ENCODE peak calls at places on chromosome 17, in five cellular contexts. T is GM12878, M is SK-N-SH, U is T47D, V is HepG2. Z is an unnamed sample.

GRCh38 chr17:1228752-1229353 is 41.4 kb upstream of the BHLHA9 start:
- DNase-seq in T (no peak), M (peak), U (no peak), V (no peak), Z (no peak)

GRCh38 chr17:78529871-78530670 is 47.1 kb downstream of the DNAH17 start:
- DNase-seq in T (no peak), M (peak), U (no peak), V (no peak), Z (no peak)

GRCh38 chr17:56630202-56630601 is 36.7 kb downstream of the NOG start:
- DNase-seq in T (no peak), M (no peak), U (no peak), V (no peak), Z (no peak)

GRCh38 chr17:37761065-37761464 is 16.2 kb upstream of the HNF1B start:
- DNase-seq in T (no peak), M (no peak), U (no peak), V (no peak), Z (no peak)

GRCh38 chr17:19750020-19750572 is 2.0 kb upstream of the ALDH3A1 start:
- DNase-seq in T (no peak), M (no peak), U (no peak), V (no peak), Z (no peak)

GRCh38 chr17:27526603-27527002 is 70.4 kb downstream of the KSR1 start:
- DNase-seq in T (no peak), M (no peak), U (peak), V (no peak), Z (no peak)

GRCh38 chr17:15928286-15928785 is 16.6 kb upstream of the ADORA2B start:
- DNase-seq in T (no peak), M (no peak), U (no peak), V (no peak), Z (no peak)

GRCh38 chr17:61249649-61250301 is 149.9 kb upstream of the TBX2 start:
- DNase-seq in T (no peak), M (no peak), U (no peak), V (no peak), Z (no peak)

GRCh38 chr17:78412403-78412802 is 34.0 kb downstream of the PGS1 start:
- DNase-seq in T (no peak), M (peak), U (peak), V (no peak), Z (no peak)

GRCh38 chr17:8552582-8553320 is 77.8 kb downstream of the MYH10 start:
- DNase-seq in T (no peak), M (no peak), U (no peak), V (no peak), Z (no peak)

GRCh38 chr17:82297804-82298537 is 19.4 kb downstream of the CD7 start:
- DNase-seq in T (peak), M (peak), U (peak), V (no peak), Z (no peak)

GRCh38 chr17:75603123-75603522 is 15.5 kb downstream of the MYO15B start:
- DNase-seq in T (no peak), M (no peak), U (no peak), V (no peak), Z (no peak)

GRCh38 chr17:6913608-6914443 is 82.0 kb upstream of the ALOX12 start:
- DNase-seq in T (no peak), M (peak), U (peak), V (peak), Z (no peak)

GRCh38 chr17:82304826-82305726 is 12.3 kb downstream of the CD7 start:
- DNase-seq in T (no peak), M (peak), U (no peak), V (peak), Z (no peak)

GRCh38 chr17:10198509-10199249 is at the start of gene GAS7:
- DNase-seq in T (no peak), M (peak), U (peak), V (no peak), Z (no peak)

GRCh38 chr17:76356803-76357456 is 3.2 kb upstream of the PRPSAP1 start:
- DNase-seq in T (no peak), M (no peak), U (no peak), V (peak), Z (no peak)

GRCh38 chr17:67682196-67682595 is 35.5 kb upstream of the NOL11 start:
- DNase-seq in T (no peak), M (no peak), U (no peak), V (no peak), Z (no peak)

GRCh38 chr17:17484451-17484899 is 7.7 kb downstream of the MED9 start:
- DNase-seq in T (no peak), M (no peak), U (no peak), V (no peak), Z (no peak)
- TF ChIP-seq JUND in T (no peak), M (no peak), U (no peak), V (no peak), Z (no peak)

DNA sequence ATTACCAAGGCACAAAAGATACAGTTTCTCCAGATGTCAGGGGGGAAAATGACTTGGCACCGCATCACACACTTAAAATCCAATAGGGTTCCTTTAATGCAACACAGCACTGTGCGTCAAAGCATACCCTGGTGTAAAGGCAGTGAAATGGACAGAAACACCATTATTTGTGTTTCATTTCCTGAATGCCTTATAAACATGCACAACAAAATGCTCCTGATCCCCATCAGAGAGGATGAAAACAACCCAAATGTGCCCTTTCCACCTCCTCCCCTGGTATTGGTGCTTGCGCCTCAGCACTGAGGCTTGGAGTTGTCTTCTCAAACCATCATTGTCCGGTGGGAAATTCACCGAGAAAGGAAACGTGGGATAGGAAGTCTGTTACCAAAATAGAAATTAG is 829 bp downstream of the CDC27 start:
- DNase-seq in T (no peak), M (peak), U (peak), V (no peak), Z (no peak)
- TF ChIP-seq JUND in T (no peak), M (no peak), U (no peak), V (no peak), Z (no peak)

DNA sequence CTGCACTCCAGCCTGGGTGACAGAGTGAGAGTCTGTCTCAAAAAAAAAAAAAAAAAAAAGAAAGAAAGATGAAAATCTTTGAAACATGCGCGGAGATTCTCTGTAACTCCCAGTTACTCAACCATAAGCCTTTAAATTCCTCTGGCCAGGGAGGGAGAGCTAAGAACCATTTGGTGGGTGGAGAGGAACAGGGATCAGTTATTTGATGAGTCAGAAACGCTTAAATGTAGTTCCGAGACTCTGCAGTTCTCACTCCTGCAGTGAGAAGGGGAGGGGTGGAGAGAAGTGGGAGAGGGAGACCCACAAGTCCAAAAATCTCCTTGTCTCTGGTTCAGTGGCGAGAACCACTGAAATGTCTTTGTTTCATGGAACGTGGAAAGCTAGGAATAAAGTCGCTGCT is 266.7 kb downstream of the SOX9 start:
- DNase-seq in T (no peak), M (no peak), U (no peak), V (peak), Z (peak)
- TF ChIP-seq JUND in T (no peak), M (peak), U (no peak), V (no peak), Z (peak)

DNA sequence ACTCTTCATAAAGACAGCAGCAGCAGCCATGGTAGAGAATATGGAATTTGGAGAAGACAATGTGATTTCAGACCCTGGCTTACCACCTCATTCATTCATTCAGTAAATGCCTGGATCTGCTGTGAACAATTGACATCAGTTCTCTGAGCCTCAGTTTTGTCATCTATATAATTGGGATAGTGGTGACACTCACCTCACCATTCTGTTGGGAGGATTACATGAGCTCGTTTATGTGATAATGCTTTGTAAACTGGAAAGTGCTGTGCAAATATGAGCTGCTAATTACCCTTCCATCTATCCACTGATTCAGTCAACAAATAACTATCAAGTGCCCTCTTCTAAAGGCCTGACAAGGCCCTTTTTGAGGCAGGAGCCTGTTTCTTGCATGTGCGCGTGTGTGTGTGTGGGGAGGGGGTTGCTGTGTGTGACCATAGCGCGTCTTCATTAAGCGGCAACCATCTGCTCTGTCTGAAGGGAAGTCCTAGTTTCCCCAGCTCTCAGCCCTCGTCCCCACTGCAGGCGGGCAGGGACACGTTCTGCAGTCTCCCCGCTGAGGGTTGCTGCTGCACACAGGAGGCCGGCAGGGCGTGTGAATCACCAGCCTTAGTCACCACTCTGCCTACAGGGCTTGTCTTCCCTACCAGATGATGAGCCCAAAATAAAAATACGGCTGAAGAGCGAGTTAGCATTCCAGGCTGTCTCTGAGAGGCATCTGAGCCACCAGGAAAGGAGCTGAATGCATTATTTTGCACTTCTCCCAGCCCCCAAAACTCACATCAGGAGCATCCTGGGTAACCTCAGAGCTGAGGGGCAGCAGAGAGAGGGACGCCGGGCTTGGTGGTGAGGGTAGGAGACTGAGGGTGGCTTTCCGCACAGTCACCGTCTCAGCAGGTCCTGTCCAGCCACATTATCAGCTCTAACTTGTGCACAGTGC is 19.9 kb downstream of the ARL4D start:
- DNase-seq in T (no peak), M (no peak), U (no peak), V (peak), Z (peak)
- TF ChIP-seq JUND in T (no peak), M (peak), U (no peak), V (peak), Z (peak)

GRCh38 chr17:70034158-70034557 is 40.9 kb upstream of the KCNJ16 start:
- DNase-seq in T (no peak), M (no peak), U (no peak), V (no peak), Z (no peak)
- TF ChIP-seq JUND in T (no peak), M (no peak), U (no peak), V (no peak), Z (no peak)

GRCh38 chr17:71052971-71053370 is 883.6 kb downstream of the KCNJ2 start:
- DNase-seq in T (no peak), M (no peak), U (no peak), V (no peak), Z (no peak)
- TF ChIP-seq JUND in T (no peak), M (no peak), U (no peak), V (no peak), Z (no peak)

GRCh38 chr17:58786586-58787295 is 31.1 kb downstream of the PPM1E start:
- DNase-seq in T (no peak), M (peak), U (no peak), V (no peak), Z (peak)

GRCh38 chr17:58785097-58785496 is 29.4 kb downstream of the PPM1E start:
- DNase-seq in T (no peak), M (no peak), U (no peak), V (no peak), Z (no peak)

GRCh38 chr17:58788199-58788598 is 32.5 kb downstream of the PPM1E start:
- DNase-seq in T (no peak), M (no peak), U (no peak), V (no peak), Z (no peak)

GRCh38 chr17:58779446-58779845 is 23.8 kb downstream of the PPM1E start:
- DNase-seq in T (no peak), M (peak), U (no peak), V (no peak), Z (no peak)

DNA sequence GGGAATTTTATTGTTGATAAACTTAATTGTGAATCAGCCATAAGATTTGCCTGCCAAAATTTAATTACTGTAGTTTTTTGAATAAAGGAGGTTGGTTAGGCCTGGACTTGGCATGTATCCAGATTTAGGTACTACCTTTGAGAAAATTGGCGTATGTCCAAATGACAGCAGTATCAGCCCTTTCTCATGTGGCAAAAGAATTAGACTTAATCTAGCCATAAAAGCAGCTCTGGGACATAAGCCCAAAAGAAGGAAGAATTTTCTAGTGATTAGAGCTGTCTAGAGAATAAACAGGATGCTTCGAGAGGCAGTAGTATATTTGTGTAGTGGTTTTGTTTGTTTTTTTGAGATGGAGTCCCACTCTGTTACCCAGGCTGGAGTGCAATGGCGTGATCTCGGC is 27.7 kb downstream of the PPM1E start:
- DNase-seq in T (no peak), M (no peak), U (no peak), V (no peak), Z (no peak)
- TF ChIP-seq JUND in T (no peak), M (no peak), U (no peak), V (no peak), Z (no peak)